ENCODE peak calls at places on chromosomes 5 and 9, in five cellular contexts. One of them, this sample, is unnamed.

GRCh38 chr5:38719916-38720315 is 125.9 kb upstream of the OSMR start:
- DNase-seq in NCI-H510A treated with DMSO at 0.1 percent for 48 hours: no peak
- DNase-seq in HFFc6: peak; percentile 83
- DNase-seq in effector memory CD8-positive, alpha-beta T cell: no peak
- DNase-seq in hippocampal formation: no peak
- DNase-seq in this sample: no peak

GRCh38 chr5:57441557-57441956 is 41.1 kb downstream of the ACTBL2 start:
- DNase-seq in NCI-H510A treated with DMSO at 0.1 percent for 48 hours: no peak
- DNase-seq in HFFc6: peak; percentile 94
- DNase-seq in effector memory CD8-positive, alpha-beta T cell: no peak
- DNase-seq in hippocampal formation: no peak
- DNase-seq in this sample: no peak

GRCh38 chr9:137485343-137486140 is 26.4 kb upstream of the NSMF start:
- DNase-seq in NCI-H510A treated with DMSO at 0.1 percent for 48 hours: peak; percentile 93
- DNase-seq in HFFc6: no peak
- DNase-seq in effector memory CD8-positive, alpha-beta T cell: no peak
- DNase-seq in hippocampal formation: no peak
- DNase-seq in this sample: no peak

GRCh38 chr5:74256947-74257573 is 383.5 kb downstream of the ENC1 start:
- DNase-seq in NCI-H510A treated with DMSO at 0.1 percent for 48 hours: no peak
- DNase-seq in HFFc6: no peak
- DNase-seq in effector memory CD8-positive, alpha-beta T cell: no peak
- DNase-seq in hippocampal formation: no peak
- DNase-seq in this sample: no peak

GRCh38 chr9:127792417-127793031 is 6.7 kb downstream of the CDK9 start:
- DNase-seq in NCI-H510A treated with DMSO at 0.1 percent for 48 hours: no peak
- DNase-seq in HFFc6: no peak
- DNase-seq in effector memory CD8-positive, alpha-beta T cell: no peak
- DNase-seq in hippocampal formation: no peak
- DNase-seq in this sample: no peak

GRCh38 chr9:37066139-37066725 is 32.2 kb upstream of the PAX5 start:
- DNase-seq in NCI-H510A treated with DMSO at 0.1 percent for 48 hours: no peak
- DNase-seq in HFFc6: no peak
- DNase-seq in effector memory CD8-positive, alpha-beta T cell: no peak
- DNase-seq in hippocampal formation: no peak
- DNase-seq in this sample: no peak

GRCh38 chr9:72476617-72477375 is 44.6 kb upstream of the TMC1 start:
- DNase-seq in NCI-H510A treated with DMSO at 0.1 percent for 48 hours: peak; percentile 13
- DNase-seq in HFFc6: peak; percentile 74
- DNase-seq in effector memory CD8-positive, alpha-beta T cell: no peak
- DNase-seq in hippocampal formation: no peak
- DNase-seq in this sample: no peak

GRCh38 chr5:72194846-72195245 is 87.6 kb downstream of the MAP1B start:
- DNase-seq in NCI-H510A treated with DMSO at 0.1 percent for 48 hours: no peak
- DNase-seq in HFFc6: no peak
- DNase-seq in effector memory CD8-positive, alpha-beta T cell: peak; percentile 54
- DNase-seq in hippocampal formation: no peak
- DNase-seq in this sample: peak; percentile 58

GRCh38 chr5:159547466-159548195 is 217.3 kb upstream of the IL12B start:
- DNase-seq in NCI-H510A treated with DMSO at 0.1 percent for 48 hours: no peak
- DNase-seq in HFFc6: no peak
- DNase-seq in effector memory CD8-positive, alpha-beta T cell: no peak
- DNase-seq in hippocampal formation: no peak
- DNase-seq in this sample: no peak

GRCh38 chr5:108059334-108059733 is 322.6 kb downstream of the FBXL17 start:
- DNase-seq in NCI-H510A treated with DMSO at 0.1 percent for 48 hours: no peak
- DNase-seq in HFFc6: no peak
- DNase-seq in effector memory CD8-positive, alpha-beta T cell: no peak
- DNase-seq in hippocampal formation: no peak
- DNase-seq in this sample: no peak

GRCh38 chr9:78365979-78366697 is 69.2 kb downstream of the PSAT1 start:
- DNase-seq in NCI-H510A treated with DMSO at 0.1 percent for 48 hours: peak; percentile 31
- DNase-seq in HFFc6: peak; percentile 30
- DNase-seq in effector memory CD8-positive, alpha-beta T cell: no peak
- DNase-seq in hippocampal formation: peak; percentile 20
- DNase-seq in this sample: no peak

GRCh38 chr9:114307323-114308250 is 15.3 kb upstream of the ORM1 start:
- DNase-seq in NCI-H510A treated with DMSO at 0.1 percent for 48 hours: no peak
- DNase-seq in HFFc6: peak; percentile 29
- DNase-seq in effector memory CD8-positive, alpha-beta T cell: no peak
- DNase-seq in hippocampal formation: no peak
- DNase-seq in this sample: no peak

GRCh38 chr5:177447066-177447610 is 524 bp downstream of the PRR7 start:
- DNase-seq in NCI-H510A treated with DMSO at 0.1 percent for 48 hours: peak; percentile 40
- DNase-seq in HFFc6: no peak
- DNase-seq in effector memory CD8-positive, alpha-beta T cell: peak; percentile 74
- DNase-seq in hippocampal formation: peak; percentile 61
- DNase-seq in this sample: peak; percentile 73

GRCh38 chr9:14307989-14308750 is 5.8 kb downstream of the NFIB start:
- DNase-seq in NCI-H510A treated with DMSO at 0.1 percent for 48 hours: no peak
- DNase-seq in HFFc6: no peak
- DNase-seq in effector memory CD8-positive, alpha-beta T cell: no peak
- DNase-seq in hippocampal formation: no peak
- DNase-seq in this sample: no peak

GRCh38 chr5:50666261-50667078 is at the start of gene PARP8:
- DNase-seq in NCI-H510A treated with DMSO at 0.1 percent for 48 hours: peak; percentile 3
- DNase-seq in HFFc6: peak; percentile 3
- DNase-seq in effector memory CD8-positive, alpha-beta T cell: peak; percentile 53
- DNase-seq in hippocampal formation: no peak
- DNase-seq in this sample: peak; percentile 67

GRCh38 chr5:143398451-143399237 is 4.8 kb downstream of the NR3C1 start:
- DNase-seq in NCI-H510A treated with DMSO at 0.1 percent for 48 hours: no peak
- DNase-seq in HFFc6: no peak
- DNase-seq in effector memory CD8-positive, alpha-beta T cell: no peak
- DNase-seq in hippocampal formation: no peak
- DNase-seq in this sample: no peak

GRCh38 chr9:136539427-136540412 is 6.1 kb downstream of the NOTCH1 start:
- DNase-seq in NCI-H510A treated with DMSO at 0.1 percent for 48 hours: no peak
- DNase-seq in HFFc6: no peak
- DNase-seq in effector memory CD8-positive, alpha-beta T cell: peak; percentile 62
- DNase-seq in hippocampal formation: no peak
- DNase-seq in this sample: peak; percentile 64

GRCh38 chr5:144582046-144582445 is 411.4 kb downstream of the KCTD16 start:
- DNase-seq in NCI-H510A treated with DMSO at 0.1 percent for 48 hours: no peak
- DNase-seq in HFFc6: no peak
- DNase-seq in effector memory CD8-positive, alpha-beta T cell: no peak
- DNase-seq in hippocampal formation: no peak
- DNase-seq in this sample: no peak

GRCh38 chr5:156475831-156476551 is 149.0 kb downstream of the SGCD start:
- DNase-seq in NCI-H510A treated with DMSO at 0.1 percent for 48 hours: no peak
- DNase-seq in HFFc6: peak; percentile 78
- DNase-seq in effector memory CD8-positive, alpha-beta T cell: no peak
- DNase-seq in hippocampal formation: no peak
- DNase-seq in this sample: no peak

GRCh38 chr5:82355921-82356454 is 77.8 kb upstream of the RPS23 start:
- DNase-seq in NCI-H510A treated with DMSO at 0.1 percent for 48 hours: no peak
- DNase-seq in HFFc6: no peak
- DNase-seq in effector memory CD8-positive, alpha-beta T cell: no peak
- DNase-seq in hippocampal formation: no peak
- DNase-seq in this sample: no peak

GRCh38 chr9:97322105-97322504 is 14.6 kb downstream of the CCDC180 start:
- DNase-seq in NCI-H510A treated with DMSO at 0.1 percent for 48 hours: no peak
- DNase-seq in HFFc6: no peak
- DNase-seq in effector memory CD8-positive, alpha-beta T cell: no peak
- DNase-seq in hippocampal formation: no peak
- DNase-seq in this sample: no peak

GRCh38 chr5:171312129-171312819 is 3.2 kb downstream of the TLX3 start:
- DNase-seq in NCI-H510A treated with DMSO at 0.1 percent for 48 hours: no peak
- DNase-seq in HFFc6: no peak
- DNase-seq in effector memory CD8-positive, alpha-beta T cell: no peak
- DNase-seq in hippocampal formation: no peak
- DNase-seq in this sample: no peak

GRCh38 chr5:123776761-123777160 is 264.8 kb downstream of the CSNK1G3 start:
- DNase-seq in NCI-H510A treated with DMSO at 0.1 percent for 48 hours: no peak
- DNase-seq in HFFc6: peak; percentile 82
- DNase-seq in effector memory CD8-positive, alpha-beta T cell: no peak
- DNase-seq in hippocampal formation: no peak
- DNase-seq in this sample: no peak

GRCh38 chr5:14838396-14839319 is 32.9 kb downstream of the ANKH start:
- DNase-seq in NCI-H510A treated with DMSO at 0.1 percent for 48 hours: no peak
- DNase-seq in HFFc6: no peak
- DNase-seq in effector memory CD8-positive, alpha-beta T cell: no peak
- DNase-seq in hippocampal formation: no peak
- DNase-seq in this sample: no peak

GRCh38 chr5:137666109-137666850 is 69.6 kb downstream of the KLHL3 start:
- DNase-seq in NCI-H510A treated with DMSO at 0.1 percent for 48 hours: no peak
- DNase-seq in HFFc6: peak; percentile 17
- DNase-seq in effector memory CD8-positive, alpha-beta T cell: peak; percentile 12
- DNase-seq in hippocampal formation: no peak
- DNase-seq in this sample: peak; percentile 10

GRCh38 chr5:75002271-75002670 is 50.1 kb downstream of the GCNT4 start:
- DNase-seq in NCI-H510A treated with DMSO at 0.1 percent for 48 hours: no peak
- DNase-seq in HFFc6: no peak
- DNase-seq in effector memory CD8-positive, alpha-beta T cell: no peak
- DNase-seq in hippocampal formation: no peak
- DNase-seq in this sample: no peak

GRCh38 chr9:71814805-71815204 is 46.5 kb upstream of the CEMIP2 start:
- DNase-seq in NCI-H510A treated with DMSO at 0.1 percent for 48 hours: no peak
- DNase-seq in HFFc6: no peak
- DNase-seq in effector memory CD8-positive, alpha-beta T cell: no peak
- DNase-seq in hippocampal formation: no peak
- DNase-seq in this sample: no peak

GRCh38 chr9:109509625-109510024 is 11.5 kb upstream of the PTPN3 start:
- DNase-seq in NCI-H510A treated with DMSO at 0.1 percent for 48 hours: no peak
- DNase-seq in HFFc6: no peak
- DNase-seq in effector memory CD8-positive, alpha-beta T cell: no peak
- DNase-seq in hippocampal formation: no peak
- DNase-seq in this sample: no peak